ENCODE peak calls at places on chromosomes 5 and 9, in five cellular contexts. One of them, this sample, is unnamed. For H3K4me1, the result is how much of the 10 kb centered on the place peaks cover.

GRCh38 chr9:86047361-86047760 is 52.0 kb downstream of the GOLM1 start:
- DNase-seq in left ventricle myocardium inferior: no peak
- DNase-seq in GM23248: no peak
- DNase-seq in gastrocnemius medialis: no peak
- DNase-seq in lung: no peak
- DNase-seq in this sample: no peak

GRCh38 chr5:151079838-151080619 is 805 bp downstream of the TNIP1 start:
- DNase-seq in left ventricle myocardium inferior: no peak
- DNase-seq in GM23248: peak
- DNase-seq in gastrocnemius medialis: no peak
- DNase-seq in lung: no peak
- DNase-seq in this sample: no peak

GRCh38 chr9:99011161-99011709 is 67.5 kb downstream of the COL15A1 start:
- DNase-seq in left ventricle myocardium inferior: no peak
- DNase-seq in GM23248: peak
- DNase-seq in gastrocnemius medialis: no peak
- DNase-seq in lung: no peak
- DNase-seq in this sample: no peak

GRCh38 chr5:82106207-82106606 is 134.4 kb downstream of the ATG10 start:
- DNase-seq in left ventricle myocardium inferior: no peak
- DNase-seq in GM23248: peak
- DNase-seq in gastrocnemius medialis: no peak
- DNase-seq in lung: no peak
- DNase-seq in this sample: no peak

GRCh38 chr9:134930404-134930803 is 12.7 kb upstream of the FCN1 start:
- DNase-seq in left ventricle myocardium inferior: no peak
- DNase-seq in GM23248: no peak
- DNase-seq in gastrocnemius medialis: no peak
- DNase-seq in lung: no peak
- DNase-seq in this sample: no peak

GRCh38 chr5:72079288-72079687 is 28.0 kb upstream of the MAP1B start:
- DNase-seq in left ventricle myocardium inferior: peak
- DNase-seq in GM23248: no peak
- DNase-seq in gastrocnemius medialis: no peak
- DNase-seq in lung: no peak
- DNase-seq in this sample: no peak

GRCh38 chr5:150108711-150109605 is 22.6 kb upstream of the CSF1R start:
- DNase-seq in left ventricle myocardium inferior: no peak
- DNase-seq in GM23248: no peak
- DNase-seq in gastrocnemius medialis: no peak
- DNase-seq in lung: peak
- DNase-seq in this sample: no peak

GRCh38 chr5:117740268-117740667 is 1165.6 kb upstream of the SEMA6A start:
- DNase-seq in left ventricle myocardium inferior: no peak
- DNase-seq in GM23248: no peak
- DNase-seq in gastrocnemius medialis: no peak
- DNase-seq in lung: no peak
- DNase-seq in this sample: no peak

GRCh38 chr5:168327019-168327421 is 35.6 kb downstream of the WWC1 start:
- DNase-seq in left ventricle myocardium inferior: no peak
- DNase-seq in GM23248: peak
- DNase-seq in gastrocnemius medialis: no peak
- DNase-seq in lung: no peak
- DNase-seq in this sample: no peak

GRCh38 chr9:119273984-119274665 is 95.1 kb downstream of the BRINP1 start:
- DNase-seq in left ventricle myocardium inferior: no peak
- DNase-seq in GM23248: peak
- DNase-seq in gastrocnemius medialis: peak
- DNase-seq in lung: no peak
- DNase-seq in this sample: no peak

GRCh38 chr5:132774896-132775295 is 2.1 kb downstream of the SEPTIN8 start:
- DNase-seq in left ventricle myocardium inferior: no peak
- DNase-seq in GM23248: peak
- DNase-seq in gastrocnemius medialis: no peak
- DNase-seq in lung: no peak
- DNase-seq in this sample: no peak

GRCh38 chr5:97231025-97231636 is 48.1 kb upstream of the RIOK2 start:
- DNase-seq in left ventricle myocardium inferior: no peak
- DNase-seq in GM23248: peak
- DNase-seq in gastrocnemius medialis: peak
- DNase-seq in lung: no peak
- DNase-seq in this sample: no peak

GRCh38 chr5:179768326-179769085 is 25.3 kb upstream of the LTC4S start:
- DNase-seq in left ventricle myocardium inferior: no peak
- DNase-seq in GM23248: no peak
- DNase-seq in gastrocnemius medialis: no peak
- DNase-seq in lung: no peak
- DNase-seq in this sample: no peak

GRCh38 chr5:73996181-73996770 is 370.3 kb downstream of the ARHGEF28 start:
- DNase-seq in left ventricle myocardium inferior: no peak
- DNase-seq in GM23248: no peak
- DNase-seq in gastrocnemius medialis: no peak
- DNase-seq in lung: no peak
- DNase-seq in this sample: no peak

GRCh38 chr5:42057254-42057690 is 132.2 kb downstream of the FBXO4 start:
- DNase-seq in left ventricle myocardium inferior: no peak
- DNase-seq in GM23248: peak
- DNase-seq in gastrocnemius medialis: peak
- DNase-seq in lung: peak
- DNase-seq in this sample: no peak

GRCh38 chr9:37528652-37529072 is 42.9 kb downstream of the POLR1E start:
- DNase-seq in left ventricle myocardium inferior: no peak
- DNase-seq in GM23248: no peak
- DNase-seq in gastrocnemius medialis: no peak
- DNase-seq in lung: no peak
- DNase-seq in this sample: no peak

GRCh38 chr9:133129001-133129799 is 8.2 kb upstream of the RALGDS start:
- DNase-seq in left ventricle myocardium inferior: no peak
- DNase-seq in GM23248: no peak
- DNase-seq in gastrocnemius medialis: peak
- DNase-seq in lung: no peak
- DNase-seq in this sample: no peak

GRCh38 chr9:133127340-133127981 is 6.4 kb upstream of the RALGDS start:
- DNase-seq in left ventricle myocardium inferior: no peak
- DNase-seq in GM23248: peak
- DNase-seq in gastrocnemius medialis: peak
- DNase-seq in lung: peak
- DNase-seq in this sample: no peak

GRCh38 chr9:133125706-133126696 is 5.0 kb upstream of the RALGDS start:
- DNase-seq in left ventricle myocardium inferior: no peak
- DNase-seq in GM23248: peak
- DNase-seq in gastrocnemius medialis: peak
- DNase-seq in lung: no peak
- DNase-seq in this sample: no peak

GRCh38 chr9:133126697-133127339 is 5.8 kb upstream of the RALGDS start:
- DNase-seq in left ventricle myocardium inferior: no peak
- DNase-seq in GM23248: peak
- DNase-seq in gastrocnemius medialis: peak
- DNase-seq in lung: no peak
- DNase-seq in this sample: no peak

DNA sequence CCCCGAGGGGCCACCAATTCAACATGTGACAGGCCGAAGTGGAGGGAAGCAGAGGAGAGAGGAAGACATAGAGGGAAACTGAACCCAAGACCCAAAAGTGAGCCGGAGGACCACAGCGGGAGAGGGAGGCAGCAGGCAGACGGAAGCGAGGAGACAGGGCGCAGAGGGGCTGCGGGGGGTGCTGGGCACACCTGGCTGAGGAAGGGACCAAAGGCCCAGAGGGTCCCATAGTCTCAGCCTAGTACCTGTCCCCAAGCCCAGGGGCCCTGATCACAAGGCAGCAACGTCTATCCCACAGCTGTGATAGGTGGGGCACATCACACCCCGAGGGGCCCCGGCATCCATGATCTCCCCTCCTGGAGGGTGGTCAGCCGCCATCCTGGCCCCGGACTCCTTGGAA is 7.1 kb upstream of the RALGDS start:
- DNase-seq in left ventricle myocardium inferior: no peak
- DNase-seq in GM23248: no peak
- DNase-seq in gastrocnemius medialis: no peak
- DNase-seq in lung: no peak
- DNase-seq in this sample: no peak
- H3K4me1 ChIP-seq in left ventricle myocardium inferior: half or more
- H3K4me1 ChIP-seq in GM23248: under half
- H3K4me1 ChIP-seq in gastrocnemius medialis: half or more
- H3K4me1 ChIP-seq in lung: under half
- H3K4me1 ChIP-seq in this sample: half or more

GRCh38 chr9:137205126-137206069 is at the start of the genes NDOR1 and TMEM203:
- DNase-seq in left ventricle myocardium inferior: peak
- DNase-seq in GM23248: peak
- DNase-seq in gastrocnemius medialis: peak
- DNase-seq in lung: peak
- DNase-seq in this sample: peak
- H3K4me1 ChIP-seq in left ventricle myocardium inferior: half or more
- H3K4me1 ChIP-seq in GM23248: under half
- H3K4me1 ChIP-seq in gastrocnemius medialis: half or more
- H3K4me1 ChIP-seq in lung: under half
- H3K4me1 ChIP-seq in this sample: under half

GRCh38 chr9:14908221-14909206 is 1.7 kb downstream of the FREM1 start:
- DNase-seq in left ventricle myocardium inferior: no peak
- DNase-seq in GM23248: no peak
- DNase-seq in gastrocnemius medialis: no peak
- DNase-seq in lung: no peak
- DNase-seq in this sample: no peak

GRCh38 chr9:14906654-14907359 is 3.4 kb downstream of the FREM1 start:
- DNase-seq in left ventricle myocardium inferior: no peak
- DNase-seq in GM23248: no peak
- DNase-seq in gastrocnemius medialis: no peak
- DNase-seq in lung: no peak
- DNase-seq in this sample: no peak

GRCh38 chr9:14909631-14910177 is 524 bp downstream of the FREM1 start:
- DNase-seq in left ventricle myocardium inferior: no peak
- DNase-seq in GM23248: no peak
- DNase-seq in gastrocnemius medialis: no peak
- DNase-seq in lung: no peak
- DNase-seq in this sample: no peak

GRCh38 chr9:14906000-14906399 is 4.2 kb downstream of the FREM1 start:
- DNase-seq in left ventricle myocardium inferior: no peak
- DNase-seq in GM23248: no peak
- DNase-seq in gastrocnemius medialis: no peak
- DNase-seq in lung: no peak
- DNase-seq in this sample: no peak

GRCh38 chr9:14907360-14907685 is 2.9 kb downstream of the FREM1 start:
- DNase-seq in left ventricle myocardium inferior: no peak
- DNase-seq in GM23248: no peak
- DNase-seq in gastrocnemius medialis: no peak
- DNase-seq in lung: no peak
- DNase-seq in this sample: no peak
- H3K4me1 ChIP-seq in left ventricle myocardium inferior: under half
- H3K4me1 ChIP-seq in GM23248: under half
- H3K4me1 ChIP-seq in gastrocnemius medialis: under half
- H3K4me1 ChIP-seq in lung: under half
- H3K4me1 ChIP-seq in this sample: under half

DNA sequence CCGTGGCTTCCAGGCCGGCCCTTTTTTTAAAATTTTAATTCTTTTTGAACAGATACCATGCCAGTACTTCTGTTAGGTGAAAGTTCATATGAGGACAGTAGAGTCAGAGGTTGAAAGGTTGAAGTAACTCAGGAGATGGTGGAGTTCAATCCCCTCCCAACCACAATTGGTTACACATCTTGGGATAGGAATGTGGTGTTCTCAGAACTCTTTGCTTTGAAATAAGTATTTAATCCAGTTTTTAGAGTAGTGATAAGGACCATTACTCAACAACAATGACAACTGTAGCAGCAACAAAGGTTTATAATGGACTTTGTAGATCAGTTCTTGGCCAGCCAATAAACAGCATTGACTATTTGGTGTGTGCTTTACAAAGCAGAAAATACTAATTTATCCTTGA is 116.0 kb downstream of the ARHGAP26 start:
- DNase-seq in left ventricle myocardium inferior: no peak
- DNase-seq in GM23248: peak
- DNase-seq in gastrocnemius medialis: no peak
- DNase-seq in lung: no peak
- DNase-seq in this sample: no peak
- H3K4me1 ChIP-seq in left ventricle myocardium inferior: half or more
- H3K4me1 ChIP-seq in GM23248: under half
- H3K4me1 ChIP-seq in gastrocnemius medialis: under half
- H3K4me1 ChIP-seq in lung: under half
- H3K4me1 ChIP-seq in this sample: under half

GRCh38 chr5:143023447-143024096 is 253.4 kb downstream of the ARHGAP26 start:
- DNase-seq in left ventricle myocardium inferior: peak
- DNase-seq in GM23248: peak
- DNase-seq in gastrocnemius medialis: peak
- DNase-seq in lung: no peak
- DNase-seq in this sample: no peak
- H3K4me1 ChIP-seq in left ventricle myocardium inferior: half or more
- H3K4me1 ChIP-seq in GM23248: under half
- H3K4me1 ChIP-seq in gastrocnemius medialis: under half
- H3K4me1 ChIP-seq in lung: under half
- H3K4me1 ChIP-seq in this sample: under half

GRCh38 chr9:105311317-105311716 is 66.9 kb downstream of the SLC44A1 start:
- DNase-seq in left ventricle myocardium inferior: no peak
- DNase-seq in GM23248: no peak
- DNase-seq in gastrocnemius medialis: no peak
- DNase-seq in lung: no peak
- DNase-seq in this sample: no peak

GRCh38 chr9:105307731-105308130 is 63.3 kb downstream of the SLC44A1 start:
- DNase-seq in left ventricle myocardium inferior: no peak
- DNase-seq in GM23248: peak
- DNase-seq in gastrocnemius medialis: no peak
- DNase-seq in lung: no peak
- DNase-seq in this sample: no peak

GRCh38 chr9:105308448-105309412 is 64.3 kb downstream of the SLC44A1 start:
- DNase-seq in left ventricle myocardium inferior: no peak
- DNase-seq in GM23248: no peak
- DNase-seq in gastrocnemius medialis: no peak
- DNase-seq in lung: no peak
- DNase-seq in this sample: no peak

GRCh38 chr9:105306533-105307140 is 62.2 kb downstream of the SLC44A1 start:
- DNase-seq in left ventricle myocardium inferior: no peak
- DNase-seq in GM23248: no peak
- DNase-seq in gastrocnemius medialis: no peak
- DNase-seq in lung: no peak
- DNase-seq in this sample: no peak

GRCh38 chr9:105309531-105309931 is 65.1 kb downstream of the SLC44A1 start:
- DNase-seq in left ventricle myocardium inferior: no peak
- DNase-seq in GM23248: peak
- DNase-seq in gastrocnemius medialis: no peak
- DNase-seq in lung: no peak
- DNase-seq in this sample: no peak
- H3K4me1 ChIP-seq in left ventricle myocardium inferior: under half
- H3K4me1 ChIP-seq in GM23248: under half
- H3K4me1 ChIP-seq in gastrocnemius medialis: under half
- H3K4me1 ChIP-seq in lung: under half
- H3K4me1 ChIP-seq in this sample: under half

DNA sequence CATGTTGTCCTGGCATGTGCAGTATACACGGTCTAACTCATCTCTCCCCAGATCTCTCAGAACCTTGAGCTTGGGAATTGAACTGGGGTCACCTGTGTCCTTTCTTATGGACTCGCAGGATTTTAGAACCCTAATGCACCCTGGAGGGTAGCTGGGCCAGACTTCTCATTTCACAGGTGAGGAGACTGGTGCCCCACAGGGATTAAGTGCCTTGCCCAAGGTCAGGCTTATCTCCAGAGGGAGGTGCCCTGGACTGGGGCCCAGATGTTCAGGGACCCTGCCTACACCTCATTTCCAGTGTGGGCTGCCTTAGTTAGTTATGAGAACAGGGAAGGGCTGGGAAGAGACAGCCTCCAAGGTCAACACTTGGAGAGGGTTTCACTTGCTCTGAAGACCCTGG is 4.0 kb upstream of the NUP214 start:
- DNase-seq in left ventricle myocardium inferior: no peak
- DNase-seq in GM23248: no peak
- DNase-seq in gastrocnemius medialis: no peak
- DNase-seq in lung: no peak
- DNase-seq in this sample: no peak
- H3K4me1 ChIP-seq in left ventricle myocardium inferior: under half
- H3K4me1 ChIP-seq in GM23248: under half
- H3K4me1 ChIP-seq in gastrocnemius medialis: under half
- H3K4me1 ChIP-seq in lung: under half
- H3K4me1 ChIP-seq in this sample: under half